ENCODE peak calls at places on chromosomes 11 and 22, in six cellular contexts. R is A549, L is K562, E is NB4, A is ovary, U is uterus. B is an unnamed sample.

GRCh38 chr11:12680246-12680939 is 6.2 kb downstream of the TEAD1 start:
- DNase-seq in R (no peak), L (no peak), E (peak; percentile 49), A (peak; percentile 78), U (peak; percentile 81), B (no peak)

GRCh38 chr11:128739589-128739988 is 45.7 kb downstream of the FLI1 start:
- DNase-seq in R (no peak), L (no peak), E (no peak), A (no peak), U (no peak), B (no peak)

GRCh38 chr22:21443735-21444421 is 23.3 kb upstream of the TMEM191C start:
- DNase-seq in R (no peak), L (no peak), E (no peak), A (peak; percentile 33), U (no peak), B (no peak)

GRCh38 chr11:55795256-55795655 is at the start of gene OR5D14:
- DNase-seq in R (no peak), L (no peak), E (no peak), A (no peak), U (no peak), B (no peak)

GRCh38 chr22:39244496-39245129 is at the start of gene PDGFB:
- DNase-seq in R (no peak), L (peak; percentile 42), E (peak; percentile 59), A (no peak), U (no peak), B (no peak)

GRCh38 chr11:44731685-44732411 is 5.1 kb downstream of the TSPAN18 start:
- DNase-seq in R (no peak), L (no peak), E (no peak), A (no peak), U (no peak), B (no peak)

GRCh38 chr11:133536198-133536597 is 3.9 kb upstream of the OPCML start:
- DNase-seq in R (no peak), L (no peak), E (no peak), A (no peak), U (no peak), B (no peak)

GRCh38 chr22:33438273-33438672 is 380.1 kb upstream of the SYN3 start:
- DNase-seq in R (peak; percentile 54), L (no peak), E (peak; percentile 78), A (no peak), U (peak; percentile 15), B (peak; percentile 61)

GRCh38 chr22:33393432-33393831 is 335.3 kb upstream of the SYN3 start:
- DNase-seq in R (no peak), L (no peak), E (no peak), A (no peak), U (no peak), B (no peak)

GRCh38 chr11:64856382-64857227 is 12.2 kb upstream of the CDC42BPG start:
- DNase-seq in R (peak; percentile 81), L (no peak), E (peak; percentile 99), A (no peak), U (peak; percentile 53), B (peak; percentile 89)

GRCh38 chr11:83956119-83956697 is 670.0 kb upstream of the CCDC90B start:
- DNase-seq in R (no peak), L (no peak), E (no peak), A (no peak), U (no peak), B (no peak)

GRCh38 chr11:73265278-73265810 is 6.8 kb upstream of the P2RY6 start:
- DNase-seq in R (no peak), L (no peak), E (no peak), A (no peak), U (no peak), B (no peak)

GRCh38 chr22:22959147-22959827 is 71.7 kb downstream of the IGLL5 start:
- DNase-seq in R (peak; percentile 40), L (peak; percentile 99), E (peak; percentile 77), A (peak; percentile 83), U (peak; percentile 61), B (no peak)

GRCh38 chr22:25878933-25879332 is 136.9 kb downstream of the MYO18B start:
- DNase-seq in R (no peak), L (no peak), E (no peak), A (no peak), U (no peak), B (no peak)

GRCh38 chr11:76579047-76579751 is 91.3 kb downstream of the LRRC32 start:
- DNase-seq in R (no peak), L (peak; percentile 40), E (peak; percentile 26), A (peak; percentile 59), U (peak; percentile 63), B (no peak)

GRCh38 chr11:107385361-107385982 is 72.2 kb downstream of the CWF19L2 start:
- DNase-seq in R (no peak), L (no peak), E (peak; percentile 50), A (no peak), U (no peak), B (no peak)

GRCh38 chr11:117830072-117830471 is 5.5 kb upstream of the FXYD2 start:
- DNase-seq in R (no peak), L (no peak), E (no peak), A (peak; percentile 31), U (peak; percentile 11), B (no peak)

GRCh38 chr11:130249371-130249770 is 65.3 kb downstream of the ZBTB44 start:
- DNase-seq in R (no peak), L (no peak), E (no peak), A (no peak), U (no peak), B (no peak)

GRCh38 chr11:11988099-11988651 is 20.3 kb downstream of the DKK3 start:
- DNase-seq in R (no peak), L (no peak), E (no peak), A (no peak), U (no peak), B (no peak)

GRCh38 chr11:44556735-44557409 is 8.6 kb upstream of the CD82 start:
- DNase-seq in R (no peak), L (no peak), E (peak; percentile 67), A (peak; percentile 78), U (peak; percentile 67), B (no peak)

GRCh38 chr11:115787302-115787701 is 283.1 kb upstream of the CADM1 start:
- DNase-seq in R (no peak), L (no peak), E (no peak), A (no peak), U (no peak), B (no peak)

GRCh38 chr11:26783997-26784396 is 62.1 kb upstream of the SLC5A12 start:
- DNase-seq in R (no peak), L (no peak), E (no peak), A (no peak), U (no peak), B (no peak)

GRCh38 chr11:83087035-83087434 is 15.3 kb upstream of the RAB30 start:
- DNase-seq in R (no peak), L (no peak), E (peak; percentile 46), A (no peak), U (no peak), B (no peak)

GRCh38 chr11:95827661-95828060 is 37.4 kb downstream of the CEP57 start:
- DNase-seq in R (no peak), L (no peak), E (peak; percentile 78), A (no peak), U (no peak), B (no peak)

GRCh38 chr11:74388678-74389327 is 9.4 kb downstream of the PGM2L1 start:
- DNase-seq in R (peak; percentile 21), L (peak; percentile 33), E (peak; percentile 71), A (no peak), U (peak; percentile 42), B (no peak)

DNA sequence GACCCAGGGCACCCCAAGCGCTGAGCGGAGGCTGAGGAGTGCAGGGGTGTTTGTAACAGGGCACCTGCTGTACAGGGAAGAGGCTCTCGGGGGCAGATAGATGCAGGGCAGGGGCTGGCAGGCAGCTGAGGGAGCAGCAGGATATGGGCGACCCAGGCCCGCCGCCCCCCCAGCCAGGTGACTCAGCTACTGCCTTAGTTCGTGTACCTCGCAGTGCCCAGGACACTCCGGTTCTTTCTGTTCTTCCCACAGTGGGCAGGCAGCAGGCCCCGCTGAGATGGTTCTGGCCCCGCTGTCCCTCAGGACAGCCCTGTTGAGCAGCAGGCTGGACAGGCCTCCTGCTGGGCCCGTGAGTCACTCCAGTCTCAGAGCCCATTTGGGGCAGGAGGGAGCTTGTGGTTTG is 16.2 kb downstream of the PHLDA2 start:
- DNase-seq in R (no peak), L (peak; percentile 36), E (no peak), A (no peak), U (no peak), B (peak; percentile 95)
- TF ChIP-seq POLR2A in R (no peak), L (no peak), E (no peak), A (no peak), U (no peak), B (no peak)

DNA sequence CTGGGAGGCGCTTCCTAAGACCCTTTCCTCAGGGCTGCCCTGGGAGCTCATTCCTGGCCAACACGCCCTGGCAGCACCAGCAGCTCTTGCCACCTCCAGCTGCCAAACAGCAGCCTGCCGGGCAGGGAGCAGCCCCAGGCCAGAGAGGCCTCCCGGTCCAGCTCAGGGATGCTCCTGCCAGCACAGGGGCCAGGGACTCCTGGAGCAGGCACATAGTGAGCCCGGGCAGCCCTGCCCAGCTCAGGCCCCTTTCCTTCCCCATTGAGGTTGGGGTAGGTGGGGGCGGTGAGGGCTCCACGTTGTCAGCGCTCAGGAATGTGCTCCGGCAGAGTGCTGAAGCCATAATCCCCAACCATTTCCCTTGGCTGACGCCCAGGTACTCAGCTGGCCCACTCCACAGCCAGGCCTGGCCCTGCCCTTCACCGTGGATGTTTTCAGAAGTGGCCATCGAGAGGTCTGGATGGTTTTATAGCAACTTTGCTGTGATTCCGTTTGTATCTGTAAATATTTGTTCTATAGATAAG is 7.6 kb downstream of the SLC39A13 start:
- DNase-seq in R (peak; percentile 40), L (no peak), E (no peak), A (peak; percentile 91), U (peak; percentile 90), B (peak; percentile 96)
- TF ChIP-seq POLR2A in R (no peak), L (peak; percentile 53), E (no peak), A (no peak), U (no peak), B (no peak)

GRCh38 chr11:914747-915493 is 4.3 kb upstream of the CHID1 start:
- DNase-seq in R (no peak), L (no peak), E (no peak), A (no peak), U (no peak), B (no peak)
- TF ChIP-seq POLR2A in R (no peak), L (no peak), E (no peak), A (no peak), U (no peak), B (no peak)

GRCh38 chr11:62611705-62612365 is 740 bp downstream of the EML3 start:
- DNase-seq in R (peak; percentile 36), L (peak; percentile 60), E (peak; percentile 76), A (peak; percentile 86), U (peak; percentile 74), B (peak; percentile 53)
- TF ChIP-seq POLR2A in R (no peak), L (peak; percentile 70), E (peak; percentile 21), A (no peak), U (no peak), B (peak; percentile 55)

GRCh38 chr11:8369592-8370205 is 106.0 kb upstream of the LMO1 start:
- DNase-seq in R (no peak), L (no peak), E (no peak), A (no peak), U (peak; percentile 5), B (no peak)
- TF ChIP-seq POLR2A in R (no peak), L (no peak), E (no peak), A (no peak), U (no peak), B (no peak)

B was measured in H54.